ENCODE peak calls at places on chromosome 5, in four cellular contexts. One of them, this sample, is unnamed.

GRCh38 chr5:60487885-60488425 is 212.0 kb downstream of the DEPDC1B start:
- DNase-seq in RWPE1: peak; percentile 64
- DNase-seq in substantia nigra: no peak
- DNase-seq in Caco-2: peak; percentile 26
- DNase-seq in this sample: no peak

GRCh38 chr5:87139795-87140194 is 127.9 kb upstream of the RASA1 start:
- DNase-seq in substantia nigra: no peak
- DNase-seq in Caco-2: no peak
- DNase-seq in RWPE1: no peak
- DNase-seq in this sample: no peak

GRCh38 chr5:147188200-147189108 is 46.4 kb upstream of the STK32A start:
- DNase-seq in RWPE1: peak; percentile 77
- DNase-seq in Caco-2: peak; percentile 82
- DNase-seq in substantia nigra: peak; percentile 56
- DNase-seq in this sample: no peak

GRCh38 chr5:6311568-6312501 is 66.5 kb downstream of the MED10 start:
- DNase-seq in RWPE1: no peak
- DNase-seq in substantia nigra: no peak
- DNase-seq in Caco-2: no peak
- DNase-seq in this sample: no peak

GRCh38 chr5:137833463-137833862 is 34.2 kb upstream of the MYOT start:
- DNase-seq in substantia nigra: no peak
- DNase-seq in RWPE1: peak; percentile 95
- DNase-seq in Caco-2: peak; percentile 78
- DNase-seq in this sample: no peak

GRCh38 chr5:181246276-181247050 is 2.8 kb upstream of the RACK1 start:
- DNase-seq in RWPE1: peak; percentile 93
- DNase-seq in Caco-2: peak; percentile 92
- DNase-seq in substantia nigra: no peak
- DNase-seq in this sample: peak; percentile 97

GRCh38 chr5:28734396-28734795 is 1696.0 kb upstream of the CDH9 start:
- DNase-seq in RWPE1: no peak
- DNase-seq in substantia nigra: no peak
- DNase-seq in Caco-2: no peak
- DNase-seq in this sample: no peak

GRCh38 chr5:170484847-170485605 is 18.8 kb upstream of the KCNIP1 start:
- DNase-seq in RWPE1: no peak
- DNase-seq in Caco-2: no peak
- DNase-seq in substantia nigra: no peak
- DNase-seq in this sample: no peak

GRCh38 chr5:72597456-72597948 is 90.3 kb upstream of the ZNF366 start:
- DNase-seq in substantia nigra: no peak
- DNase-seq in RWPE1: peak; percentile 60
- DNase-seq in Caco-2: peak; percentile 22
- DNase-seq in this sample: no peak

GRCh38 chr5:71982717-71983395 is 124.4 kb upstream of the MAP1B start:
- DNase-seq in RWPE1: no peak
- DNase-seq in substantia nigra: no peak
- DNase-seq in Caco-2: no peak
- DNase-seq in this sample: no peak

GRCh38 chr5:72936893-72937292 is 18.9 kb upstream of the FCHO2 start:
- DNase-seq in Caco-2: no peak
- DNase-seq in RWPE1: no peak
- DNase-seq in substantia nigra: no peak
- DNase-seq in this sample: no peak

GRCh38 chr5:90803891-90804290 is 245.3 kb downstream of the ADGRV1 start:
- DNase-seq in RWPE1: no peak
- DNase-seq in Caco-2: no peak
- DNase-seq in substantia nigra: no peak
- DNase-seq in this sample: no peak

GRCh38 chr5:21918451-21918850 is 934.7 kb downstream of the CDH12 start:
- DNase-seq in RWPE1: no peak
- DNase-seq in substantia nigra: no peak
- DNase-seq in Caco-2: no peak
- DNase-seq in this sample: no peak

This sample was measured in coronary artery.